ENCODE peak calls at places on chromosomes 11 and 22, in five cellular contexts. N is endodermal cell, K is heart right ventricle, F is A549, Z is right lobe of liver. W is an unnamed sample.

GRCh38 chr11:104105155-104105554 is 58.8 kb downstream of the PDGFD start:
- DNase-seq in N (no peak), K (no peak), F (no peak), Z (no peak), W (no peak)

GRCh38 chr11:69863544-69864200 is 44.5 kb upstream of the FGF3 start:
- DNase-seq in N (peak; percentile 45), K (no peak), F (no peak), Z (no peak), W (no peak)

GRCh38 chr22:29218758-29219408 is 13.2 kb downstream of the EMID1 start:
- DNase-seq in N (no peak), K (no peak), F (no peak), Z (peak; percentile 36), W (no peak)

GRCh38 chr11:110295086-110295485 is 1.3 kb downstream of the RDX start:
- DNase-seq in N (no peak), K (no peak), F (no peak), Z (no peak), W (no peak)

GRCh38 chr22:29476116-29476515 is 3.9 kb upstream of the NEFH start:
- DNase-seq in N (peak; percentile 58), K (no peak), F (no peak), Z (no peak), W (no peak)

GRCh38 chr11:63767415-63768231 is 952 bp downstream of the ZFTA start:
- DNase-seq in N (peak; percentile 93), K (peak; percentile 41), F (peak; percentile 66), Z (peak; percentile 59), W (peak; percentile 44)

GRCh38 chr11:42976636-42977217 is 335.1 kb upstream of the API5 start:
- DNase-seq in N (no peak), K (no peak), F (no peak), Z (no peak), W (no peak)

GRCh38 chr22:19395276-19395675 is 36.3 kb downstream of the HIRA start:
- DNase-seq in N (peak; percentile 24), K (no peak), F (no peak), Z (no peak), W (no peak)

GRCh38 chr22:43485717-43486116 is 73.9 kb downstream of the MPPED1 start:
- DNase-seq in N (no peak), K (no peak), F (no peak), Z (no peak), W (no peak)

GRCh38 chr11:5117588-5117987 is 20.6 kb downstream of the OR52A5 start:
- DNase-seq in N (no peak), K (no peak), F (no peak), Z (no peak), W (no peak)

GRCh38 chr11:130159657-130160459 is at the start of gene ST14:
- DNase-seq in N (peak; percentile 83), K (no peak), F (no peak), Z (peak; percentile 68), W (no peak)

GRCh38 chr11:28461846-28462245 is 353.7 kb downstream of the METTL15 start:
- DNase-seq in N (no peak), K (no peak), F (no peak), Z (no peak), W (no peak)

GRCh38 chr11:73367482-73368024 is 8.6 kb upstream of the RELT start:
- DNase-seq in N (no peak), K (no peak), F (no peak), Z (no peak), W (no peak)

GRCh38 chr11:35099278-35100018 is 39.5 kb upstream of the CD44 start:
- DNase-seq in N (no peak), K (no peak), F (no peak), Z (no peak), W (no peak)

GRCh38 chr22:38609371-38609770 is 39.4 kb upstream of the DMC1 start:
- DNase-seq in N (no peak), K (no peak), F (no peak), Z (no peak), W (no peak)

GRCh38 chr11:34656062-34656720 is 35.3 kb downstream of the EHF start:
- DNase-seq in N (no peak), K (no peak), F (no peak), Z (no peak), W (no peak)

GRCh38 chr11:46367916-46368267 is 13.6 kb upstream of the MDK start:
- DNase-seq in N (no peak), K (peak; percentile 8), F (no peak), Z (peak; percentile 49), W (no peak)

GRCh38 chr22:17217179-17217578 is 2.1 kb downstream of the ADA2 start:
- DNase-seq in N (peak; percentile 73), K (no peak), F (no peak), Z (no peak), W (no peak)

GRCh38 chr11:62654297-62654696 is 1.2 kb upstream of the INTS5 start:
- DNase-seq in N (no peak), K (no peak), F (no peak), Z (no peak), W (no peak)

GRCh38 chr11:46446343-46446751 is 54.8 kb upstream of the CHRM4 start:
- DNase-seq in N (no peak), K (no peak), F (no peak), Z (no peak), W (no peak)

GRCh38 chr11:124740277-124740882 is 638 bp downstream of the NRGN start:
- DNase-seq in N (peak; percentile 78), K (peak; percentile 43), F (peak; percentile 46), Z (peak; percentile 70), W (peak; percentile 40)

GRCh38 chr22:27685971-27686370 is 115.6 kb downstream of the MN1 start:
- DNase-seq in N (no peak), K (no peak), F (no peak), Z (no peak), W (no peak)

GRCh38 chr11:76025068-76025467 is 181.2 kb downstream of the WNT11 start:
- DNase-seq in N (no peak), K (no peak), F (no peak), Z (no peak), W (no peak)

GRCh38 chr22:23503736-23504440 is 76.2 kb downstream of the IGLL1 start:
- DNase-seq in N (no peak), K (no peak), F (no peak), Z (peak; percentile 27), W (no peak)

GRCh38 chr22:40204331-40205116 is 26.8 kb downstream of the TNRC6B start:
- DNase-seq in N (no peak), K (no peak), F (no peak), Z (no peak), W (no peak)

GRCh38 chr11:57785072-57785471 is 23.5 kb downstream of the CTNND1 start:
- DNase-seq in N (no peak), K (no peak), F (no peak), Z (no peak), W (no peak)

GRCh38 chr22:27573280-27573711 is 228.3 kb downstream of the MN1 start:
- DNase-seq in N (no peak), K (no peak), F (no peak), Z (no peak), W (no peak)

GRCh38 chr22:36807627-36808026 is 9.2 kb downstream of the PVALB start:
- DNase-seq in N (no peak), K (no peak), F (no peak), Z (no peak), W (no peak)

GRCh38 chr22:44143117-44143495 is 37.6 kb upstream of the PARVG start:
- DNase-seq in N (no peak), K (no peak), F (no peak), Z (no peak), W (no peak)

GRCh38 chr11:2929880-2930704 is 872 bp upstream of the PHLDA2 start:
- DNase-seq in N (peak; percentile 90), K (peak; percentile 27), F (peak; percentile 65), Z (peak; percentile 58), W (no peak)
- H3K4me3 ChIP-seq in N (peak overlapping the region; percentile 71), K (peak overlapping the region; percentile 65), F (peak overlapping the region; percentile 67), Z (peak overlapping the region; percentile 49), W (peak overlapping the region; percentile 56)

DNA sequence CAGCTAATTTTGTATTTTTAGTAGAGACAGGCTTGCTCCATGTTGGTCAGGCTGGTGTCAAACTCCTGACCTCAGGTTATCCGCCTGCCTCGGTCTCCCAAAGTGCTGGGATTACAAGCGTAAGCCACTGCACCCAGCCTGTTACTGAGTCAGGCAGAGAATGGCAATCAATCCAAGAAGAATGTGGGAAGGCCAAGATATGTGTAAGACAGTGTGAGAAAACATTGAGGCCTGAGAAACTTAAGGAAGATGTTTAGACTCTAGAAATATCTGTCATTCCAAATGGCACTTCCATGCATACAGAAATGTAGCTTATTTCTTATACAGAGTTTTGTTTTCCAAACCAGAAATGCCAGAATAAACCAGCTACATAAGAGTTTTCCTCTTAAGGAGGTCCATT is 248.6 kb downstream of the ETS1 start:
- DNase-seq in N (no peak), K (no peak), F (no peak), Z (no peak), W (no peak)
- H3K4me1 ChIP-seq in N (no peaks in the 10 kb centered on the region), K (peaks cover 61% of the 10 kb centered on the region), F (peaks cover 5% of the 10 kb centered on the region), Z (no peaks in the 10 kb centered on the region), W (peaks cover 44% of the 10 kb centered on the region)

GRCh38 chr11:111911563-111912401 is at the start of gene CRYAB:
- DNase-seq in N (peak; percentile 65), K (peak; percentile 85), F (no peak), Z (no peak), W (no peak)
- H3K4me3 ChIP-seq in N (no peak within 1 kb of the TSS), K (peak within 1 kb of the TSS; percentile 63), F (no peak within 1 kb of the TSS), Z (peak within 1 kb of the TSS; percentile 18), W (no peak within 1 kb of the TSS)

GRCh38 chr11:120208777-120209176 is 2.1 kb upstream of the OAF start:
- DNase-seq in N (no peak), K (no peak), F (peak; percentile 20), Z (no peak), W (no peak)
- H3K4me1 ChIP-seq in N (no peaks in the 10 kb centered on the region), K (peaks cover 43% of the 10 kb centered on the region), F (peaks cover 13% of the 10 kb centered on the region), Z (no peaks in the 10 kb centered on the region), W (peaks cover 13% of the 10 kb centered on the region)

GRCh38 chr11:18046116-18046777 is at the start of gene TPH1:
- DNase-seq in N (peak; percentile 86), K (peak; percentile 50), F (no peak), Z (peak; percentile 54), W (no peak)
- H3K4me3 ChIP-seq in N (no peak within 1 kb of the TSS), K (peak within 1 kb of the TSS; percentile 34), F (peak within 1 kb of the TSS; percentile 24), Z (no peak within 1 kb of the TSS), W (no peak within 1 kb of the TSS)

GRCh38 chr22:46646531-46647211 is 26.5 kb downstream of the GRAMD4 start:
- DNase-seq in N (no peak), K (no peak), F (no peak), Z (no peak), W (no peak)

GRCh38 chr22:46651316-46651715 is 31.1 kb downstream of the GRAMD4 start:
- DNase-seq in N (no peak), K (no peak), F (no peak), Z (no peak), W (no peak)

GRCh38 chr22:46650078-46650810 is 30.1 kb downstream of the GRAMD4 start:
- DNase-seq in N (no peak), K (no peak), F (no peak), Z (no peak), W (no peak)

GRCh38 chr22:46652081-46652929 is 32.1 kb downstream of the GRAMD4 start:
- DNase-seq in N (no peak), K (peak; percentile 63), F (no peak), Z (peak; percentile 82), W (no peak)

GRCh38 chr22:46649176-46650077 is 29.2 kb downstream of the GRAMD4 start:
- DNase-seq in N (no peak), K (peak; percentile 58), F (peak; percentile 63), Z (no peak), W (no peak)
- H3K4me1 ChIP-seq in N (no peaks in the 10 kb centered on the region), K (peaks cover 92% of the 10 kb centered on the region), F (peaks cover 50% of the 10 kb centered on the region), Z (peaks cover 5% of the 10 kb centered on the region), W (peaks cover 8% of the 10 kb centered on the region)